ENCODE peak calls at places on chromosome 12, in seven cellular contexts. F is activated B cell treated with CpG ODN at 0.5 μM for 24 hours, X is Peyer's patch, S is fibroblast of mammary gland, B is HepG2, M is lower leg skin, R is AG04450. L is an unnamed sample.

GRCh38 chr12:43131304-43131703 is 420.7 kb downstream of the ADAMTS20 start:
- DNase-seq in M (no peak), R (no peak), X (no peak), S (no peak), B (no peak), F (no peak), L (no peak)

GRCh38 chr12:22624573-22624907 is 431 bp upstream of the ETNK1 start:
- DNase-seq in M (no peak), X (no peak), B (no peak), S (no peak), F (no peak), R (no peak), L (no peak)

GRCh38 chr12:91326043-91327027 is 143.7 kb upstream of the DCN start:
- DNase-seq in F (no peak), R (peak), M (no peak), B (peak), X (no peak), S (peak), L (no peak)

GRCh38 chr12:29451886-29452285 is 45.6 kb downstream of the OVCH1 start:
- DNase-seq in F (no peak), X (no peak), S (no peak), M (no peak), B (no peak), R (no peak), L (no peak)

GRCh38 chr12:45483571-45483970 is 245.9 kb upstream of the ARID2 start:
- DNase-seq in M (no peak), X (no peak), S (peak), B (no peak), F (no peak), R (no peak), L (no peak)

GRCh38 chr12:131894981-131895639 is 688 bp downstream of the ULK1 start:
- DNase-seq in B (no peak), M (peak), S (no peak), R (no peak), X (peak), F (peak), L (peak)

GRCh38 chr12:76946451-76946850 is 67.6 kb upstream of the CSRP2 start:
- DNase-seq in B (no peak), X (no peak), F (no peak), R (no peak), S (no peak), M (no peak), L (no peak)

GRCh38 chr12:21354641-21355040 is 18.1 kb upstream of the IAPP start:
- DNase-seq in B (no peak), X (no peak), S (no peak), M (no peak), R (no peak), F (no peak), L (no peak)

GRCh38 chr12:95216704-95217376 is 427 bp downstream of the FGD6 start:
- DNase-seq in M (no peak), R (no peak), S (peak), B (peak), X (no peak), F (no peak), L (no peak)

GRCh38 chr12:86613306-86613705 is 357.1 kb upstream of the MGAT4C start:
- DNase-seq in B (no peak), X (no peak), F (no peak), R (no peak), S (no peak), M (no peak), L (no peak)

GRCh38 chr12:130286041-130286440 is 51.6 kb upstream of the PIWIL1 start:
- DNase-seq in F (no peak), M (no peak), R (no peak), B (peak), S (no peak), X (no peak), L (no peak)

GRCh38 chr12:42468341-42468821 is 121.2 kb downstream of the PRICKLE1 start:
- DNase-seq in B (no peak), R (no peak), X (no peak), M (no peak), S (no peak), F (no peak), L (no peak)

GRCh38 chr12:78914859-78915331 is 50.3 kb downstream of the SYT1 start:
- DNase-seq in S (no peak), X (no peak), M (no peak), F (no peak), R (no peak), B (no peak), L (no peak)

GRCh38 chr12:105561981-105562726 is 231.7 kb downstream of the C12orf75 start:
- DNase-seq in R (peak), B (no peak), S (peak), M (peak), F (no peak), X (no peak), L (no peak)

GRCh38 chr12:79317184-79317847 is 373.4 kb downstream of the PAWR start:
- DNase-seq in F (no peak), R (no peak), B (no peak), X (no peak), S (no peak), M (no peak), L (no peak)

GRCh38 chr12:538731-539539 is 79.2 kb downstream of the B4GALNT3 start:
- DNase-seq in S (peak), X (peak), R (no peak), F (no peak), B (no peak), M (no peak), L (no peak)

GRCh38 chr12:115155665-115156645 is 472.0 kb upstream of the TBX3 start:
- DNase-seq in S (peak), B (no peak), M (no peak), X (no peak), R (peak), F (no peak), L (no peak)

GRCh38 chr12:115163710-115164109 is 479.7 kb upstream of the TBX3 start:
- DNase-seq in X (no peak), F (no peak), R (no peak), S (no peak), B (no peak), M (no peak), L (no peak)

GRCh38 chr12:115160290-115161108 is 476.5 kb upstream of the TBX3 start:
- DNase-seq in B (no peak), S (no peak), X (no peak), F (no peak), R (no peak), M (no peak), L (no peak)

DNA sequence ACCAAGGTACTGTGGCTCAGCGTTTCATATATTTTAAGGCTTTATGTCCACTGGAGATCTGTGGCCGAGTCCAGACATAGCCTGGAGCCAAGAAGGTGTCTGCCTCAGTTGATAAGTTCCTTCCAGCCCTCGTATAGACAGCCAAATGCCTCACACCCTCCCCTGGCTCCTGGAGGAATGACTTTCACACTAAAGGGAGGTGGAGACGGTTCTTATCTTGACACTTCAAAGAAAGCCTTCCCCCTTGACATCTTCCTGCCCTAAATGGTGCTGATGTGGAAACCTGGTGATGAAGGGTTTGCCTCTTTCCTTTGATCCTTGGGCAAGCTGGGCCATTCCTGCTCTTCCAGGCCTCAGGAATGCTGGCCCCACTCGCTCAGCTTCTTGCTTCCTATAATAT is 474.8 kb upstream of the TBX3 start:
- DNase-seq in B (no peak), F (no peak), M (no peak), S (no peak), X (no peak), R (no peak), L (no peak)
- TF ChIP-seq CTCF in B (no peak), F (no peak), M (no peak), S (no peak), X (no peak), R (no peak), L (no peak)

GRCh38 chr12:54232790-54233189 is 44.0 kb upstream of the SMUG1 start:
- DNase-seq in B (no peak), F (no peak), R (no peak), S (peak), M (no peak), X (no peak), L (no peak)
- TF ChIP-seq CTCF in B (no peak), F (no peak), R (peak), S (peak), M (no peak), X (no peak), L (no peak)

GRCh38 chr12:6072302-6072752 is 52.1 kb downstream of the VWF start:
- DNase-seq in X (no peak), B (peak), S (peak), R (peak), M (no peak), F (no peak), L (no peak)
- TF ChIP-seq CTCF in X (no peak), B (no peak), S (peak), R (peak), M (no peak), F (no peak), L (no peak)

DNA sequence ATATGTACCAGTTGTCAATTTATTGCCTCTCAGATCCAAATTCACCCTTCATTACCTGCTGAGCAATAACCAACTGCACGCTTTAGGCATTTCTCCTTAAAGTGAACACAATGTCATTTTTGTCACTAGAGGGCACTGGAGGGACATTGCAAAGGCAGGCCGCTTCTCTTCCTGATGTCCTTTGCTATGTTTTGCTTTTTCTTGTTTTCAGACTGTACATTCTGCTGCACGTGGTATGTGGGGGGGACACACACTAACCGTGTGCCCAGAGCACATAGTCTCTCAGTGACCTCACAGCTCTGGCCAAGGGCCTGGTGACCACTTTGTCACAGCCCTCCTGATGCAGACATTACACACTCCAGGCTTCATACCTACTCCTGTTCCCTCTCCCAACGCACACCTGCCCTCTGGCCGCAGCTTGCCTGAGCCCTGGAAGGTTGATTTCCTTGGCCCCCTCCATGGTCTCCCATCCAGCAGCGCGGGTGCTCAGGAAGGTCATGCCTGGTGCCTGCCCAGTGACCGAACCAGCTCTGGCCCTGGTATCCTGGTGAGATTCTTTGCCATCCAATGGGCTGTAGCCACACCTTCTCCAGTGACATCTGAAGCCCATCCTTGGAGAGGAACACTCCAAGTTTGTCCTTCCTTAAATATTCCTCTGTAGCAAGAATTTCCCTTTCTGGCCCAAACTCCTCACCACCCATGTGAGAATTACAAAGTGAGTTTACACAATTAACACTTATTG is 39.9 kb downstream of the MYO1H start:
- DNase-seq in B (peak), X (no peak), R (no peak), M (peak), F (no peak), S (peak), L (no peak)
- TF ChIP-seq CTCF in B (peak), X (peak), R (peak), M (no peak), F (no peak), S (peak), L (peak)

DNA sequence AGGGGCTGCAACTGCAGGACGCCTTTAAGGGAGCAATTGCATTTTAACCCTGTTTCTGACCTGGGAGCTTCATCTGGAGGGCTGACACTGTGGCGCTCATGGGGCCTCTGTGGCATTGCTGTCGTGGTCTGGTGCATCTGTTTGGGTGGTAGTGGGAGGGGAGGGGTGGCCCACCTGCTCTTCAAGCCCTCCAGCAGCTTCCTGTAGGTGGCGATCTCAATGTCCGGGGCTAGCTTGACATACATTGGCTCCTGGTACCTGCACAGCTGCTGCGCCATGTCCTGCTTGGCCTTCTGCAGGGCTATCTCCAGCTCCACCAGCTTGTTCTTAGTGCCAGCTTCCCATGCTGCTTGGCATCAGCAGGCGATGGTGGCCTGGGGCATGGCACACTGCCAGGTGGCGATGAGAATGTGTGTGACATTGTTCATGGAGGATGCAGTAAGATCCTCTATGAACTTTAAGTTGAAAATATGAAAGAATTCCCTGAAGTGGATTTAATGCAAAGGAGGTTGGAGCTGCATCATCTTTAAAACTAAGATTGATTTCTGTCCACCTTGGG is 7.7 kb upstream of the KRT82 start:
- DNase-seq in F (no peak), R (no peak), S (no peak), B (no peak), M (no peak), X (no peak), L (no peak)
- TF ChIP-seq CTCF in F (no peak), R (no peak), S (no peak), B (no peak), M (no peak), X (no peak), L (no peak)

DNA sequence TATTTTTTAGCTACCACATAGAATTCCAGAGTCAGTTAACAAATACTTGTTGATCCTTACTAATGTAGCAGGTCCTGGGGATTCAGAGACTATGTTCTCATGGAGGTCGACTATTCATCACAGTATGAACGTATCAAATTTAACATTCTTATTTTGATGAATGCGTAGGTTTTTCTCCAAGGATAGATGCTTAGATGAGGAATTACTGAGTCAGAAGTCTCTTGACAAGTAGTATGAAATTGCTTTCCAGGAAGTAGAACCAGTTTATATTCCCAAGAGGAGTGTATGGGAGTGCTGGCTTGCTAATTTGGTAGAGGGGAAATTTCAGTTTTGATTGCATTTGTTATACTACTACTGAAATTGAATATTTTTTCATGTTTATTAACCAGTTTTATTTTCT is 42.8 kb upstream of the CRADD start:
- DNase-seq in F (no peak), R (no peak), B (no peak), X (no peak), M (no peak), S (peak), L (no peak)
- TF ChIP-seq CTCF in F (no peak), R (no peak), B (no peak), X (no peak), M (no peak), S (no peak), L (no peak)

GRCh38 chr12:123270380-123271181 is 1.1 kb downstream of the CDK2AP1 start:
- DNase-seq in F (peak), X (no peak), M (peak), B (peak), R (no peak), S (no peak), L (peak)

GRCh38 chr12:123269980-123270379 is 1.7 kb downstream of the CDK2AP1 start:
- DNase-seq in F (peak), R (no peak), S (peak), X (no peak), M (no peak), B (peak), L (peak)

GRCh38 chr12:123267991-123268843 is 3.4 kb downstream of the CDK2AP1 start:
- DNase-seq in X (no peak), R (no peak), M (no peak), S (no peak), B (no peak), F (no peak), L (peak)

GRCh38 chr12:123268850-123269249 is 2.8 kb downstream of the CDK2AP1 start:
- DNase-seq in S (no peak), X (no peak), B (no peak), F (no peak), M (no peak), R (no peak), L (no peak)

GRCh38 chr12:123269395-123269892 is 2.2 kb downstream of the CDK2AP1 start:
- DNase-seq in F (peak), R (no peak), M (peak), X (peak), S (peak), B (peak), L (peak)
- TF ChIP-seq CTCF in F (no peak), R (no peak), M (no peak), X (no peak), S (no peak), B (no peak), L (peak)

L was measured in CD14-positive monocyte.